ENCODE peak calls at places on chromosomes 1 and 21, in nine cellular contexts. One of them, this sample, is unnamed.

GRCh38 chr1:119787776-119788175 is 19.1 kb upstream of the HMGCS2 start:
- DNase-seq in GM10248: no peak
- DNase-seq in glutamatergic neuron: no peak
- DNase-seq in heart left ventricle: no peak
- DNase-seq in keratinocyte: no peak
- DNase-seq in dorsolateral prefrontal cortex: no peak
- DNase-seq in AG04450: no peak
- DNase-seq in CD4-positive, alpha-beta T cell: no peak
- DNase-seq in psoas muscle: no peak
- DNase-seq in this sample: no peak

GRCh38 chr1:41423511-41424191 is 60.8 kb downstream of the EDN2 start:
- DNase-seq in GM10248: no peak
- DNase-seq in glutamatergic neuron: peak
- DNase-seq in heart left ventricle: peak
- DNase-seq in keratinocyte: no peak
- DNase-seq in dorsolateral prefrontal cortex: no peak
- DNase-seq in AG04450: no peak
- DNase-seq in CD4-positive, alpha-beta T cell: no peak
- DNase-seq in psoas muscle: peak
- DNase-seq in this sample: no peak

GRCh38 chr1:161241682-161242081 is 3.7 kb upstream of the NR1I3 start:
- DNase-seq in GM10248: no peak
- DNase-seq in glutamatergic neuron: no peak
- DNase-seq in heart left ventricle: no peak
- DNase-seq in keratinocyte: no peak
- DNase-seq in dorsolateral prefrontal cortex: no peak
- DNase-seq in AG04450: no peak
- DNase-seq in CD4-positive, alpha-beta T cell: no peak
- DNase-seq in psoas muscle: no peak
- DNase-seq in this sample: no peak

GRCh38 chr21:35342440-35342839 is 293.3 kb upstream of the RUNX1 start:
- DNase-seq in GM10248: peak
- DNase-seq in glutamatergic neuron: no peak
- DNase-seq in heart left ventricle: no peak
- DNase-seq in keratinocyte: no peak
- DNase-seq in dorsolateral prefrontal cortex: no peak
- DNase-seq in AG04450: no peak
- DNase-seq in CD4-positive, alpha-beta T cell: no peak
- DNase-seq in psoas muscle: no peak
- DNase-seq in this sample: no peak

GRCh38 chr21:14383596-14384210 is 757 bp upstream of the HSPA13 start:
- DNase-seq in GM10248: peak
- DNase-seq in glutamatergic neuron: no peak
- DNase-seq in heart left ventricle: no peak
- DNase-seq in keratinocyte: no peak
- DNase-seq in dorsolateral prefrontal cortex: peak
- DNase-seq in AG04450: no peak
- DNase-seq in CD4-positive, alpha-beta T cell: no peak
- DNase-seq in psoas muscle: no peak
- DNase-seq in this sample: no peak

GRCh38 chr1:17338706-17339493 is 30.9 kb downstream of the PADI4 start:
- DNase-seq in GM10248: no peak
- DNase-seq in glutamatergic neuron: peak
- DNase-seq in heart left ventricle: no peak
- DNase-seq in keratinocyte: no peak
- DNase-seq in dorsolateral prefrontal cortex: no peak
- DNase-seq in AG04450: no peak
- DNase-seq in CD4-positive, alpha-beta T cell: no peak
- DNase-seq in psoas muscle: no peak
- DNase-seq in this sample: no peak

GRCh38 chr1:68890736-68891135 is 393.9 kb upstream of the DEPDC1 start:
- DNase-seq in GM10248: no peak
- DNase-seq in glutamatergic neuron: no peak
- DNase-seq in heart left ventricle: no peak
- DNase-seq in keratinocyte: no peak
- DNase-seq in dorsolateral prefrontal cortex: no peak
- DNase-seq in AG04450: no peak
- DNase-seq in CD4-positive, alpha-beta T cell: no peak
- DNase-seq in psoas muscle: no peak
- DNase-seq in this sample: no peak

GRCh38 chr1:56404066-56404465 is 175.3 kb downstream of the PLPP3 start:
- DNase-seq in GM10248: no peak
- DNase-seq in glutamatergic neuron: no peak
- DNase-seq in heart left ventricle: no peak
- DNase-seq in keratinocyte: no peak
- DNase-seq in dorsolateral prefrontal cortex: no peak
- DNase-seq in AG04450: no peak
- DNase-seq in CD4-positive, alpha-beta T cell: no peak
- DNase-seq in psoas muscle: no peak
- DNase-seq in this sample: no peak

GRCh38 chr1:48493970-48494769 is 22.2 kb upstream of the SPATA6 start:
- DNase-seq in GM10248: no peak
- DNase-seq in glutamatergic neuron: no peak
- DNase-seq in heart left ventricle: no peak
- DNase-seq in keratinocyte: no peak
- DNase-seq in dorsolateral prefrontal cortex: peak
- DNase-seq in AG04450: peak
- DNase-seq in CD4-positive, alpha-beta T cell: no peak
- DNase-seq in psoas muscle: no peak
- DNase-seq in this sample: no peak

GRCh38 chr21:45640888-45641479 is 2.5 kb upstream of the PCBP3 start:
- DNase-seq in GM10248: no peak
- DNase-seq in glutamatergic neuron: peak
- DNase-seq in heart left ventricle: no peak
- DNase-seq in keratinocyte: no peak
- DNase-seq in dorsolateral prefrontal cortex: no peak
- DNase-seq in AG04450: no peak
- DNase-seq in CD4-positive, alpha-beta T cell: peak
- DNase-seq in psoas muscle: no peak
- DNase-seq in this sample: no peak

GRCh38 chr1:125064481-125064880 is 3879.7 kb downstream of the SRGAP2C start:
- DNase-seq in GM10248: no peak
- DNase-seq in glutamatergic neuron: no peak
- DNase-seq in heart left ventricle: peak
- DNase-seq in keratinocyte: no peak
- DNase-seq in dorsolateral prefrontal cortex: no peak
- DNase-seq in AG04450: no peak
- DNase-seq in CD4-positive, alpha-beta T cell: no peak
- DNase-seq in psoas muscle: no peak
- DNase-seq in this sample: no peak

GRCh38 chr1:113199718-113200455 is 126.9 kb downstream of the LRIG2 start:
- DNase-seq in GM10248: no peak
- DNase-seq in glutamatergic neuron: no peak
- DNase-seq in heart left ventricle: no peak
- DNase-seq in keratinocyte: no peak
- DNase-seq in dorsolateral prefrontal cortex: no peak
- DNase-seq in AG04450: no peak
- DNase-seq in CD4-positive, alpha-beta T cell: no peak
- DNase-seq in psoas muscle: no peak
- DNase-seq in this sample: no peak

GRCh38 chr1:923131-923990 is at the start of gene SAMD11:
- DNase-seq in GM10248: no peak
- DNase-seq in glutamatergic neuron: peak
- DNase-seq in heart left ventricle: peak
- DNase-seq in keratinocyte: no peak
- DNase-seq in dorsolateral prefrontal cortex: peak
- DNase-seq in AG04450: peak
- DNase-seq in CD4-positive, alpha-beta T cell: peak
- DNase-seq in psoas muscle: peak
- DNase-seq in this sample: peak

GRCh38 chr1:52054496-52055065 is 410 bp downstream of the TXNDC12 start:
- DNase-seq in GM10248: no peak
- DNase-seq in glutamatergic neuron: no peak
- DNase-seq in heart left ventricle: no peak
- DNase-seq in keratinocyte: no peak
- DNase-seq in dorsolateral prefrontal cortex: no peak
- DNase-seq in AG04450: no peak
- DNase-seq in CD4-positive, alpha-beta T cell: no peak
- DNase-seq in psoas muscle: no peak
- DNase-seq in this sample: no peak

GRCh38 chr1:177780096-177780700 is 189.7 kb downstream of the SEC16B start:
- DNase-seq in GM10248: peak
- DNase-seq in glutamatergic neuron: no peak
- DNase-seq in heart left ventricle: no peak
- DNase-seq in keratinocyte: no peak
- DNase-seq in dorsolateral prefrontal cortex: peak
- DNase-seq in AG04450: peak
- DNase-seq in CD4-positive, alpha-beta T cell: no peak
- DNase-seq in psoas muscle: no peak
- DNase-seq in this sample: no peak

GRCh38 chr21:43299441-43300277 is 127.3 kb downstream of the SIK1 start:
- DNase-seq in GM10248: no peak
- DNase-seq in glutamatergic neuron: peak
- DNase-seq in heart left ventricle: peak
- DNase-seq in keratinocyte: no peak
- DNase-seq in dorsolateral prefrontal cortex: no peak
- DNase-seq in AG04450: no peak
- DNase-seq in CD4-positive, alpha-beta T cell: no peak
- DNase-seq in psoas muscle: peak
- DNase-seq in this sample: no peak

GRCh38 chr1:45001011-45001481 is 10.1 kb downstream of the HECTD3 start:
- DNase-seq in GM10248: no peak
- DNase-seq in glutamatergic neuron: no peak
- DNase-seq in heart left ventricle: no peak
- DNase-seq in keratinocyte: no peak
- DNase-seq in dorsolateral prefrontal cortex: no peak
- DNase-seq in AG04450: no peak
- DNase-seq in CD4-positive, alpha-beta T cell: no peak
- DNase-seq in psoas muscle: no peak
- DNase-seq in this sample: no peak

GRCh38 chr1:69157046-69157756 is 410.5 kb upstream of the LRRC7 start:
- DNase-seq in GM10248: no peak
- DNase-seq in glutamatergic neuron: no peak
- DNase-seq in heart left ventricle: no peak
- DNase-seq in keratinocyte: no peak
- DNase-seq in dorsolateral prefrontal cortex: no peak
- DNase-seq in AG04450: no peak
- DNase-seq in CD4-positive, alpha-beta T cell: no peak
- DNase-seq in psoas muscle: no peak
- DNase-seq in this sample: no peak

DNA sequence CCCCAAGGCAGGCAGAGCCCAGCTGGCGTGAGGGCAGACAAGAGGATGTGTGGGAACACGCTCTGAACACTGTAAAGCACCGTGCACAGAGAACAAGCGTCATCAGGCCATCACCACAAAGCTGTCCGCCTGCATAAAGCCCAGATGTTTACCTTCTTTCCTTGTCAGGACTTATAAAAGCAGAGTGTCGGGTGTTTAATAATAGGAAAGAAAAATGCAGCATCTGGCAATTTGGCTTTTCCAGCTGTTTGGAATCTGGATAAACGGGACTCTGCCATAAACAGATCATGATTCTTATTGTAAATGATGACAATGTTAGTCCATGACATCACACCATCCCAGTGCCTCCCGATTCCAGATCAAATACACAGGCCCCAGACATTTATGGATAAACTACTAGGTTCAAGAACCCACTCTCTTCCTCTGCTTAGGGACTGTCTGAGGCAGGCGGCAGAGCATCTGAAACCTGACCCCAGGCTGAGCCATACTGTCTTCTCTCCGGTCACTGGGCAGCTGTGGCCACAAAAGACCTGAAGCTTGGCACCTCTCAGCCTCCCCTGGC is 4.2 kb downstream of the GLIS1 start:
- DNase-seq in GM10248: no peak
- DNase-seq in glutamatergic neuron: peak
- DNase-seq in heart left ventricle: no peak
- DNase-seq in keratinocyte: no peak
- DNase-seq in dorsolateral prefrontal cortex: no peak
- DNase-seq in AG04450: peak
- DNase-seq in CD4-positive, alpha-beta T cell: no peak
- DNase-seq in psoas muscle: no peak
- DNase-seq in this sample: no peak
- TF ChIP-seq CTCF in GM10248: no peak
- TF ChIP-seq CTCF in glutamatergic neuron: no peak
- TF ChIP-seq CTCF in heart left ventricle: no peak
- TF ChIP-seq CTCF in keratinocyte: no peak
- TF ChIP-seq CTCF in dorsolateral prefrontal cortex: no peak
- TF ChIP-seq CTCF in AG04450: no peak
- TF ChIP-seq CTCF in CD4-positive, alpha-beta T cell: no peak
- TF ChIP-seq CTCF in psoas muscle: no peak
- TF ChIP-seq CTCF in this sample: no peak

DNA sequence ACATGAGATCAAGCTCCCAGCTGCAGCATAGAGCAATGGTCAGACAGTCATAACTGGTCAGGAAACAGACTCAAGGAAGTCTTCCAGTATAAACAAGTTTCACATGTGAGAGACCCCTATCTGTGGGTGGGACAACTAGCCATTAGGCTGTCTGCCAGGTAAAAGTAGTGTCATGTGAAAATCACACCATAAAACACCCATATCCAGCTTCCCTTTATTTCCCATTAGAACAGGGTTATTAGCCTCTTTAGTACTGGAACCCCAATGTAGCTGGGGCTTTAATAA is 426.7 kb downstream of the KCNT2 start:
- DNase-seq in GM10248: no peak
- DNase-seq in glutamatergic neuron: no peak
- DNase-seq in heart left ventricle: no peak
- DNase-seq in keratinocyte: no peak
- DNase-seq in dorsolateral prefrontal cortex: no peak
- DNase-seq in AG04450: no peak
- DNase-seq in CD4-positive, alpha-beta T cell: no peak
- DNase-seq in psoas muscle: no peak
- DNase-seq in this sample: no peak
- TF ChIP-seq CTCF in GM10248: no peak
- TF ChIP-seq CTCF in glutamatergic neuron: no peak
- TF ChIP-seq CTCF in heart left ventricle: no peak
- TF ChIP-seq CTCF in keratinocyte: no peak
- TF ChIP-seq CTCF in dorsolateral prefrontal cortex: no peak
- TF ChIP-seq CTCF in AG04450: no peak
- TF ChIP-seq CTCF in CD4-positive, alpha-beta T cell: no peak
- TF ChIP-seq CTCF in psoas muscle: no peak
- TF ChIP-seq CTCF in this sample: no peak

GRCh38 chr1:50084389-50084788 is 24.3 kb upstream of the ELAVL4 start:
- DNase-seq in GM10248: no peak
- DNase-seq in glutamatergic neuron: no peak
- DNase-seq in heart left ventricle: no peak
- DNase-seq in keratinocyte: no peak
- DNase-seq in dorsolateral prefrontal cortex: no peak
- DNase-seq in AG04450: no peak
- DNase-seq in CD4-positive, alpha-beta T cell: no peak
- DNase-seq in psoas muscle: no peak
- DNase-seq in this sample: no peak

GRCh38 chr1:50077273-50077672 is 31.4 kb upstream of the ELAVL4 start:
- DNase-seq in GM10248: no peak
- DNase-seq in glutamatergic neuron: no peak
- DNase-seq in heart left ventricle: no peak
- DNase-seq in keratinocyte: no peak
- DNase-seq in dorsolateral prefrontal cortex: no peak
- DNase-seq in AG04450: no peak
- DNase-seq in CD4-positive, alpha-beta T cell: no peak
- DNase-seq in psoas muscle: no peak
- DNase-seq in this sample: no peak

GRCh38 chr1:50080904-50081586 is 27.7 kb upstream of the ELAVL4 start:
- DNase-seq in GM10248: no peak
- DNase-seq in glutamatergic neuron: peak
- DNase-seq in heart left ventricle: no peak
- DNase-seq in keratinocyte: no peak
- DNase-seq in dorsolateral prefrontal cortex: peak
- DNase-seq in AG04450: no peak
- DNase-seq in CD4-positive, alpha-beta T cell: no peak
- DNase-seq in psoas muscle: no peak
- DNase-seq in this sample: no peak
- TF ChIP-seq CTCF in GM10248: peak
- TF ChIP-seq CTCF in glutamatergic neuron: peak
- TF ChIP-seq CTCF in heart left ventricle: peak
- TF ChIP-seq CTCF in keratinocyte: peak
- TF ChIP-seq CTCF in dorsolateral prefrontal cortex: peak
- TF ChIP-seq CTCF in AG04450: no peak
- TF ChIP-seq CTCF in CD4-positive, alpha-beta T cell: no peak
- TF ChIP-seq CTCF in psoas muscle: no peak
- TF ChIP-seq CTCF in this sample: no peak

GRCh38 chr1:168687796-168688195 is 41.2 kb downstream of the DPT start:
- DNase-seq in GM10248: no peak
- DNase-seq in glutamatergic neuron: no peak
- DNase-seq in heart left ventricle: no peak
- DNase-seq in keratinocyte: no peak
- DNase-seq in dorsolateral prefrontal cortex: no peak
- DNase-seq in AG04450: no peak
- DNase-seq in CD4-positive, alpha-beta T cell: no peak
- DNase-seq in psoas muscle: no peak
- DNase-seq in this sample: no peak
- TF ChIP-seq CTCF in GM10248: no peak
- TF ChIP-seq CTCF in glutamatergic neuron: no peak
- TF ChIP-seq CTCF in heart left ventricle: no peak
- TF ChIP-seq CTCF in keratinocyte: peak
- TF ChIP-seq CTCF in dorsolateral prefrontal cortex: no peak
- TF ChIP-seq CTCF in AG04450: no peak
- TF ChIP-seq CTCF in CD4-positive, alpha-beta T cell: no peak
- TF ChIP-seq CTCF in psoas muscle: no peak
- TF ChIP-seq CTCF in this sample: no peak

This sample was measured in neural crest cell.